ENCODE peak calls at places on chromosome 19, in seven cellular contexts. One of them, this sample, is unnamed. For H3K4me1, the result is how much of the 10 kb centered on the place peaks cover.

GRCh38 chr19:50893047-50893737 is 18.0 kb downstream of the KLK4 start:
- DNase-seq in Peyer's patch: no peak
- DNase-seq in upper lobe of right lung: no peak
- DNase-seq in kidney: no peak
- DNase-seq in right lobe of liver: no peak
- DNase-seq in hepatocyte: no peak
- DNase-seq in CD8-positive, alpha-beta memory T cell: no peak
- DNase-seq in this sample: peak

GRCh38 chr19:46480409-46480808 is 9.0 kb upstream of the PNMA8A start:
- DNase-seq in kidney: peak
- DNase-seq in upper lobe of right lung: no peak
- DNase-seq in hepatocyte: peak
- DNase-seq in Peyer's patch: no peak
- DNase-seq in right lobe of liver: no peak
- DNase-seq in CD8-positive, alpha-beta memory T cell: no peak
- DNase-seq in this sample: no peak

GRCh38 chr19:38707512-38708114 is 36.7 kb downstream of the CAPN12 start:
- DNase-seq in CD8-positive, alpha-beta memory T cell: no peak
- DNase-seq in hepatocyte: no peak
- DNase-seq in Peyer's patch: peak
- DNase-seq in right lobe of liver: no peak
- DNase-seq in kidney: peak
- DNase-seq in upper lobe of right lung: no peak
- DNase-seq in this sample: no peak

GRCh38 chr19:23698711-23699520 is 11.9 kb upstream of the ZNF675 start:
- DNase-seq in right lobe of liver: no peak
- DNase-seq in kidney: no peak
- DNase-seq in Peyer's patch: no peak
- DNase-seq in hepatocyte: peak
- DNase-seq in upper lobe of right lung: no peak
- DNase-seq in CD8-positive, alpha-beta memory T cell: no peak
- DNase-seq in this sample: peak

GRCh38 chr19:47110521-47111080 is 3.0 kb downstream of the ZC3H4 start:
- DNase-seq in right lobe of liver: no peak
- DNase-seq in upper lobe of right lung: no peak
- DNase-seq in CD8-positive, alpha-beta memory T cell: no peak
- DNase-seq in Peyer's patch: peak
- DNase-seq in hepatocyte: no peak
- DNase-seq in kidney: no peak
- DNase-seq in this sample: peak

GRCh38 chr19:16889883-16890460 is 1.2 kb downstream of the F2RL3 start:
- DNase-seq in kidney: no peak
- DNase-seq in Peyer's patch: no peak
- DNase-seq in CD8-positive, alpha-beta memory T cell: no peak
- DNase-seq in hepatocyte: no peak
- DNase-seq in right lobe of liver: no peak
- DNase-seq in upper lobe of right lung: no peak
- DNase-seq in this sample: no peak

GRCh38 chr19:51131780-51132680 is 7.3 kb downstream of the SIGLEC9 start:
- DNase-seq in Peyer's patch: peak
- DNase-seq in CD8-positive, alpha-beta memory T cell: no peak
- DNase-seq in hepatocyte: peak
- DNase-seq in upper lobe of right lung: peak
- DNase-seq in kidney: no peak
- DNase-seq in right lobe of liver: peak
- DNase-seq in this sample: no peak

GRCh38 chr19:52170304-52170703 is 1.1 kb downstream of the ZNF836 start:
- DNase-seq in upper lobe of right lung: no peak
- DNase-seq in Peyer's patch: no peak
- DNase-seq in CD8-positive, alpha-beta memory T cell: no peak
- DNase-seq in hepatocyte: no peak
- DNase-seq in right lobe of liver: no peak
- DNase-seq in kidney: no peak
- DNase-seq in this sample: no peak

GRCh38 chr19:805161-805561 is 7.9 kb downstream of the PTBP1 start:
- DNase-seq in hepatocyte: no peak
- DNase-seq in kidney: peak
- DNase-seq in CD8-positive, alpha-beta memory T cell: no peak
- DNase-seq in Peyer's patch: no peak
- DNase-seq in upper lobe of right lung: peak
- DNase-seq in right lobe of liver: no peak
- DNase-seq in this sample: no peak

GRCh38 chr19:39870171-39870971 is 24.2 kb upstream of the FBL start:
- DNase-seq in Peyer's patch: no peak
- DNase-seq in kidney: no peak
- DNase-seq in upper lobe of right lung: no peak
- DNase-seq in CD8-positive, alpha-beta memory T cell: no peak
- DNase-seq in hepatocyte: no peak
- DNase-seq in right lobe of liver: no peak
- DNase-seq in this sample: no peak

GRCh38 chr19:42596391-42597071 is 1.8 kb upstream of the CEACAM8 start:
- DNase-seq in hepatocyte: peak
- DNase-seq in CD8-positive, alpha-beta memory T cell: peak
- DNase-seq in Peyer's patch: peak
- DNase-seq in upper lobe of right lung: no peak
- DNase-seq in kidney: peak
- DNase-seq in right lobe of liver: peak
- DNase-seq in this sample: peak

GRCh38 chr19:46571495-46571894 is 29.6 kb upstream of the CALM3 start:
- DNase-seq in upper lobe of right lung: no peak
- DNase-seq in CD8-positive, alpha-beta memory T cell: no peak
- DNase-seq in Peyer's patch: no peak
- DNase-seq in right lobe of liver: no peak
- DNase-seq in kidney: no peak
- DNase-seq in hepatocyte: peak
- DNase-seq in this sample: peak

GRCh38 chr19:35717665-35718344 is at the start of gene KMT2B:
- DNase-seq in hepatocyte: peak
- DNase-seq in right lobe of liver: no peak
- DNase-seq in kidney: no peak
- DNase-seq in Peyer's patch: no peak
- DNase-seq in upper lobe of right lung: no peak
- DNase-seq in CD8-positive, alpha-beta memory T cell: no peak
- DNase-seq in this sample: no peak

GRCh38 chr19:35720163-35720524 is 2.3 kb downstream of the KMT2B start:
- DNase-seq in upper lobe of right lung: no peak
- DNase-seq in Peyer's patch: no peak
- DNase-seq in kidney: peak
- DNase-seq in hepatocyte: no peak
- DNase-seq in CD8-positive, alpha-beta memory T cell: no peak
- DNase-seq in right lobe of liver: no peak
- DNase-seq in this sample: no peak

GRCh38 chr19:35719402-35720162 is 1.8 kb downstream of the KMT2B start:
- DNase-seq in kidney: peak
- DNase-seq in CD8-positive, alpha-beta memory T cell: no peak
- DNase-seq in right lobe of liver: peak
- DNase-seq in hepatocyte: no peak
- DNase-seq in Peyer's patch: no peak
- DNase-seq in upper lobe of right lung: no peak
- DNase-seq in this sample: no peak

GRCh38 chr19:35716985-35717664 is 678 bp upstream of the KMT2B start:
- DNase-seq in hepatocyte: peak
- DNase-seq in kidney: peak
- DNase-seq in Peyer's patch: peak
- DNase-seq in upper lobe of right lung: peak
- DNase-seq in CD8-positive, alpha-beta memory T cell: peak
- DNase-seq in right lobe of liver: peak
- DNase-seq in this sample: peak

GRCh38 chr19:35718345-35719041 is 690 bp downstream of the KMT2B start:
- DNase-seq in kidney: peak
- DNase-seq in Peyer's patch: peak
- DNase-seq in hepatocyte: peak
- DNase-seq in right lobe of liver: peak
- DNase-seq in CD8-positive, alpha-beta memory T cell: peak
- DNase-seq in upper lobe of right lung: peak
- DNase-seq in this sample: peak
- H3K4me1 ChIP-seq in kidney: under half
- H3K4me1 ChIP-seq in Peyer's patch: under half
- H3K4me1 ChIP-seq in hepatocyte: under half
- H3K4me1 ChIP-seq in right lobe of liver: under half
- H3K4me1 ChIP-seq in CD8-positive, alpha-beta memory T cell: under half
- H3K4me1 ChIP-seq in upper lobe of right lung: under half
- H3K4me1 ChIP-seq in this sample: under half

GRCh38 chr19:32350492-32350891 is 5.1 kb downstream of the ZNF507 start:
- DNase-seq in kidney: no peak
- DNase-seq in hepatocyte: peak
- DNase-seq in Peyer's patch: no peak
- DNase-seq in CD8-positive, alpha-beta memory T cell: no peak
- DNase-seq in upper lobe of right lung: no peak
- DNase-seq in right lobe of liver: no peak
- DNase-seq in this sample: no peak

GRCh38 chr19:32355309-32355708 is 9.9 kb downstream of the ZNF507 start:
- DNase-seq in hepatocyte: no peak
- DNase-seq in Peyer's patch: no peak
- DNase-seq in kidney: no peak
- DNase-seq in right lobe of liver: no peak
- DNase-seq in upper lobe of right lung: no peak
- DNase-seq in CD8-positive, alpha-beta memory T cell: no peak
- DNase-seq in this sample: no peak

GRCh38 chr19:32349724-32350475 is 4.5 kb downstream of the ZNF507 start:
- DNase-seq in hepatocyte: no peak
- DNase-seq in right lobe of liver: no peak
- DNase-seq in Peyer's patch: no peak
- DNase-seq in kidney: no peak
- DNase-seq in upper lobe of right lung: no peak
- DNase-seq in CD8-positive, alpha-beta memory T cell: no peak
- DNase-seq in this sample: no peak

GRCh38 chr19:32354345-32354744 is 8.9 kb downstream of the ZNF507 start:
- DNase-seq in kidney: no peak
- DNase-seq in hepatocyte: no peak
- DNase-seq in CD8-positive, alpha-beta memory T cell: no peak
- DNase-seq in Peyer's patch: no peak
- DNase-seq in upper lobe of right lung: no peak
- DNase-seq in right lobe of liver: no peak
- DNase-seq in this sample: no peak

GRCh38 chr19:32351807-32352630 is 6.6 kb downstream of the ZNF507 start:
- DNase-seq in right lobe of liver: no peak
- DNase-seq in hepatocyte: no peak
- DNase-seq in upper lobe of right lung: no peak
- DNase-seq in kidney: no peak
- DNase-seq in CD8-positive, alpha-beta memory T cell: no peak
- DNase-seq in Peyer's patch: no peak
- DNase-seq in this sample: no peak
- H3K4me1 ChIP-seq in right lobe of liver: under half
- H3K4me1 ChIP-seq in hepatocyte: under half
- H3K4me1 ChIP-seq in upper lobe of right lung: under half
- H3K4me1 ChIP-seq in kidney: under half
- H3K4me1 ChIP-seq in CD8-positive, alpha-beta memory T cell: under half
- H3K4me1 ChIP-seq in Peyer's patch: under half
- H3K4me1 ChIP-seq in this sample: under half

DNA sequence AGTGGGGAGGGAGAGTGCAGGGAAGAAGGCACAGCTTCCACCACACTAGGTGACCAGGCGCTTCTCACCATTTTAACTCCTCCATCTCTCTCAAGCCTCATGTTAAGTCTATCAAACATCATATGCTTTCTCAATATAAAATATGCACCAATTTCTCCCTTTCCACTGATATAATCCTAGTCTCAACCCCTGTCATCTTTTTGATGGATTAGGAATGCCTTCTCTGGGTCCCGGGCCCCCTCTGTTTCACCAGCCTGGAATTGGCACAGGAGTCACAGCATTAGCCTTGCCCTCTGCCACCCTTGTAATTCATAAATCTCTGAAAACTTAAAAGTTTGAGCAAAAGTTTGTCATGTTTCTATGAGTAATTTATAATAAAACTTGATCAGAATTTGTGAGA is at the start of gene ZSCAN4:
- DNase-seq in hepatocyte: no peak
- DNase-seq in Peyer's patch: no peak
- DNase-seq in upper lobe of right lung: no peak
- DNase-seq in right lobe of liver: no peak
- DNase-seq in CD8-positive, alpha-beta memory T cell: no peak
- DNase-seq in kidney: no peak
- DNase-seq in this sample: no peak
- H3K4me1 ChIP-seq in hepatocyte: under half
- H3K4me1 ChIP-seq in Peyer's patch: under half
- H3K4me1 ChIP-seq in upper lobe of right lung: under half
- H3K4me1 ChIP-seq in right lobe of liver: under half
- H3K4me1 ChIP-seq in CD8-positive, alpha-beta memory T cell: under half
- H3K4me1 ChIP-seq in kidney: under half
- H3K4me1 ChIP-seq in this sample: under half

GRCh38 chr19:1863308-1863637 is at the start of gene KLF16:
- DNase-seq in kidney: no peak
- DNase-seq in hepatocyte: no peak
- DNase-seq in right lobe of liver: no peak
- DNase-seq in upper lobe of right lung: no peak
- DNase-seq in Peyer's patch: no peak
- DNase-seq in CD8-positive, alpha-beta memory T cell: no peak
- DNase-seq in this sample: no peak

GRCh38 chr19:1861599-1862031 is 1.8 kb downstream of the KLF16 start:
- DNase-seq in right lobe of liver: no peak
- DNase-seq in upper lobe of right lung: no peak
- DNase-seq in kidney: peak
- DNase-seq in CD8-positive, alpha-beta memory T cell: no peak
- DNase-seq in hepatocyte: no peak
- DNase-seq in Peyer's patch: peak
- DNase-seq in this sample: no peak

GRCh38 chr19:1863638-1864479 is 480 bp upstream of the KLF16 start:
- DNase-seq in upper lobe of right lung: peak
- DNase-seq in kidney: peak
- DNase-seq in Peyer's patch: peak
- DNase-seq in right lobe of liver: peak
- DNase-seq in hepatocyte: peak
- DNase-seq in CD8-positive, alpha-beta memory T cell: peak
- DNase-seq in this sample: peak

GRCh38 chr19:1862068-1862423 is 1.3 kb downstream of the KLF16 start:
- DNase-seq in CD8-positive, alpha-beta memory T cell: no peak
- DNase-seq in hepatocyte: no peak
- DNase-seq in Peyer's patch: peak
- DNase-seq in upper lobe of right lung: no peak
- DNase-seq in right lobe of liver: no peak
- DNase-seq in kidney: peak
- DNase-seq in this sample: no peak

DNA sequence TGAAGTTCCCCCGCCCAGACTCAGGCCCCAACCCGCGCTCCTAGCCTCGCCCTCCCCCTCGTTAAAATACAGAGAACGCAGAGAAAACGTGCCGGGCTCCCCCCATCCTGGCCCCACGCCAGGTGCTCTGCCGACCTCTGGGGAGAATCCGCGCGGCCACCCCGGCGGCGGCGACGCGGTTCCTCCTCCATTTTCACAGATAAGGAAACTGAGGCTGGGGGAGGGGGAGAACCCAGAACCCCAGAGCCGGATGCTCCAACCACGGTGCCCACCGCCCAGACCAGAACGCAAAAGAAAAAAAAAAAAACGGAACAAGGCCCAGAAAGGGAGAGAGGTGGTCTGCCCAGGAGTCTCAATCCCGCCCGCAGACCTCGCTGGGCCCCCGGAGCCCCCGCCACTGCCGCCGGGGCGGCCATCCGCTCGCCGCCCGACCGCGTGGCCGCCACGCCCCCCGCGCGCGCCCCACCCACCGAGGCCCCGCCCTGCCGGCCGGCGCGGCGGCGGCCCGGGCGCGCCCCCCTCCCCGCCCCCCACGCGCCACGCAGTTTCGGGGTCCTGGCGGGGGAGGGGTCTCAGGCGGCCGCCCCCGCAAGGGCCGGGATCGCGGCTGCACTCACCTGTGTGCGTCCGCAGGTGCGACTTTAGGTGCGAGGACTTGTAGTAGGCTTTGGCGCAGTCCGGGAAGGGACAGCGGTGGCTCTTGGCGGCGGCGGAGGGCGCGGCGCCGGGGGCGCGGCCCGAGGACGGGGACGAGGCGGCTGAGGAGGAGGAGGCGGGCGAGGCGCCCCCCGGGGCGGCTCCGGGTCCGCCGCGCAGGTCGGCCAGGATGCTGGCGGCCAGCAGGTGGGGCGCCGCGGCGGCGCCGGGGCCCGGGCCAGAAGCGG is 713 bp downstream of the KLF16 start:
- DNase-seq in kidney: peak
- DNase-seq in right lobe of liver: peak
- DNase-seq in CD8-positive, alpha-beta memory T cell: peak
- DNase-seq in Peyer's patch: no peak
- DNase-seq in hepatocyte: peak
- DNase-seq in upper lobe of right lung: peak
- DNase-seq in this sample: peak
- H3K4me1 ChIP-seq in kidney: under half
- H3K4me1 ChIP-seq in right lobe of liver: under half
- H3K4me1 ChIP-seq in CD8-positive, alpha-beta memory T cell: under half
- H3K4me1 ChIP-seq in Peyer's patch: under half
- H3K4me1 ChIP-seq in hepatocyte: under half
- H3K4me1 ChIP-seq in upper lobe of right lung: under half
- H3K4me1 ChIP-seq in this sample: under half

This sample was measured in BE2C.